ENCODE peak calls at places on chromosomes 7 and 10, in seven cellular contexts. F, A, N, L, C, Q and E are unnamed samples.

GRCh38 chr7:135186841-135187253 is 16.3 kb upstream of the CYREN start:
- DNase-seq in L (no peak), C (no peak), A (no peak), N (no peak), Q (no peak), F (no peak), E (no peak)

GRCh38 chr7:94848992-94849576 is 58.3 kb upstream of the PPP1R9A start:
- DNase-seq in L (no peak), N (no peak), Q (no peak), F (peak; percentile 91), A (no peak), C (no peak), E (no peak)

GRCh38 chr10:89611282-89611681 is 33.8 kb downstream of the PANK1 start:
- DNase-seq in N (no peak), C (no peak), A (no peak), L (no peak), F (no peak), Q (no peak), E (no peak)

GRCh38 chr10:66931340-66931948 is 5.6 kb downstream of the LRRTM3 start:
- DNase-seq in F (no peak), C (peak; percentile 50), Q (no peak), L (peak; percentile 30), N (no peak), A (no peak), E (peak; percentile 28)

GRCh38 chr10:29435809-29436501 is 147.1 kb downstream of the LYZL1 start:
- DNase-seq in Q (no peak), A (no peak), N (no peak), L (no peak), C (no peak), F (no peak), E (no peak)

GRCh38 chr10:120017731-120018130 is 125.2 kb downstream of the SEC23IP start:
- DNase-seq in A (no peak), Q (no peak), L (no peak), C (no peak), N (no peak), F (no peak), E (no peak)

GRCh38 chr7:64654796-64655548 is 11.0 kb upstream of the ZNF107 start:
- DNase-seq in C (no peak), F (no peak), A (no peak), N (no peak), Q (no peak), L (no peak), E (peak; percentile 10)

GRCh38 chr10:21173964-21174669 is 277.0 kb upstream of the NEBL start:
- DNase-seq in Q (peak; percentile 40), N (peak; percentile 10), A (no peak), L (peak; percentile 60), C (peak; percentile 37), F (no peak), E (no peak)

GRCh38 chr7:142563470-142563869 is 185.8 kb upstream of the PRSS1 start:
- DNase-seq in F (no peak), A (no peak), C (no peak), N (no peak), L (no peak), Q (no peak), E (no peak)